ENCODE peak calls at places on chromosomes 5 and 9, in ten cellular contexts. U is T-helper 2 cell; S is stimulated activated CD8-positive, alpha-beta memory T cell treated with anti-CD3 and anti-CD28 coated beads, Interleukin-15, amount 100 ng/mL, for 1 hour; W is T47D; T is islet precursor cell; F is ecto neural progenitor cell; O is NCI-H187; G is GM20000; J is uterus; H is A549. M is an unnamed sample.

GRCh38 chr5:170176916-170177315 is 55.9 kb upstream of the C5orf58 start:
- DNase-seq in U (no peak), S (no peak), W (no peak), T (no peak), F (no peak), O (no peak), G (no peak), J (no peak), H (no peak), M (no peak)

GRCh38 chr9:27059907-27060306 is 49.1 kb upstream of the TEK start:
- DNase-seq in U (no peak), S (no peak), W (no peak), T (no peak), F (no peak), O (no peak), G (no peak), J (no peak), H (no peak), M (no peak)

GRCh38 chr9:104858271-104858670 is 69.7 kb downstream of the ABCA1 start:
- DNase-seq in U (no peak), S (no peak), W (no peak), T (no peak), F (no peak), O (no peak), G (no peak), J (no peak), H (no peak), M (no peak)

GRCh38 chr9:114902773-114903589 is 27.4 kb downstream of the TNFSF8 start:
- DNase-seq in U (no peak), S (no peak), W (no peak), T (no peak), F (no peak), O (no peak), G (no peak), J (no peak), H (no peak), M (no peak)

GRCh38 chr5:123807177-123807900 is 295.4 kb downstream of the CSNK1G3 start:
- DNase-seq in U (no peak), S (no peak), W (peak; percentile 85), T (peak; percentile 94), F (no peak), O (no peak), G (no peak), J (no peak), H (no peak), M (no peak)

GRCh38 chr5:122363623-122364022 is 51.6 kb downstream of the SNCAIP start:
- DNase-seq in U (no peak), S (no peak), W (no peak), T (no peak), F (no peak), O (no peak), G (no peak), J (no peak), H (no peak), M (no peak)

GRCh38 chr9:6759114-6759977 is 1.6 kb downstream of the KDM4C start:
- DNase-seq in U (no peak), S (no peak), W (no peak), T (no peak), F (no peak), O (no peak), G (peak; percentile 74), J (no peak), H (peak; percentile 38), M (no peak)

GRCh38 chr9:121266906-121267650 is 884 bp upstream of the GSN start:
- DNase-seq in U (no peak), S (no peak), W (no peak), T (peak; percentile 52), F (no peak), O (no peak), G (no peak), J (peak; percentile 50), H (no peak), M (no peak)

GRCh38 chr9:87799503-87799902 is 73.6 kb downstream of the CTSL start:
- DNase-seq in U (no peak), S (no peak), W (no peak), T (no peak), F (no peak), O (no peak), G (no peak), J (no peak), H (no peak), M (no peak)

GRCh38 chr5:3004361-3005080 is 253.0 kb upstream of the IRX2 start:
- DNase-seq in U (no peak), S (no peak), W (no peak), T (peak; percentile 32), F (peak; percentile 25), O (no peak), G (no peak), J (no peak), H (no peak), M (no peak)

GRCh38 chr5:39523821-39524220 is 99.0 kb upstream of the DAB2 start:
- DNase-seq in U (no peak), S (no peak), W (no peak), T (no peak), F (no peak), O (no peak), G (no peak), J (no peak), H (no peak), M (no peak)